ENCODE peak calls at places on chromosomes 2 and 18, in five cellular contexts. One of them, this sample, is unnamed.
A peak's percentile ranks its signal among the peaks of the same experiment; 100 is the strongest.

GRCh38 chr18:76208632-76209308 is 286.3 kb downstream of the ZNF516 start:
- DNase-seq in HFF-Myc: no peak
- DNase-seq in CD4-positive, CD25-positive, alpha-beta regulatory T cell: no peak
- DNase-seq in astrocyte of the spinal cord: no peak
- DNase-seq in Panc1: no peak
- DNase-seq in this sample: no peak

GRCh38 chr18:31079973-31080372 is 22.2 kb downstream of the DSC2 start:
- DNase-seq in HFF-Myc: no peak
- DNase-seq in CD4-positive, CD25-positive, alpha-beta regulatory T cell: no peak
- DNase-seq in Panc1: no peak
- DNase-seq in astrocyte of the spinal cord: no peak
- DNase-seq in this sample: no peak

GRCh38 chr18:26228562-26229260 is 2.5 kb downstream of the TAF4B start:
- DNase-seq in HFF-Myc: no peak
- DNase-seq in Panc1: no peak
- DNase-seq in astrocyte of the spinal cord: no peak
- DNase-seq in CD4-positive, CD25-positive, alpha-beta regulatory T cell: no peak
- DNase-seq in this sample: no peak

GRCh38 chr2:27494944-27495554 is at the start of gene FNDC4:
- DNase-seq in Panc1: no peak
- DNase-seq in astrocyte of the spinal cord: peak; percentile 5
- DNase-seq in CD4-positive, CD25-positive, alpha-beta regulatory T cell: no peak
- DNase-seq in HFF-Myc: no peak
- DNase-seq in this sample: no peak

GRCh38 chr2:1556776-1557466 is 143.7 kb downstream of the TPO start:
- DNase-seq in astrocyte of the spinal cord: peak; percentile 68
- DNase-seq in HFF-Myc: no peak
- DNase-seq in CD4-positive, CD25-positive, alpha-beta regulatory T cell: no peak
- DNase-seq in Panc1: no peak
- DNase-seq in this sample: no peak

GRCh38 chr2:26168785-26169184 is 4.1 kb upstream of the GAREM2 start:
- DNase-seq in Panc1: no peak
- DNase-seq in CD4-positive, CD25-positive, alpha-beta regulatory T cell: no peak
- DNase-seq in astrocyte of the spinal cord: no peak
- DNase-seq in HFF-Myc: no peak
- DNase-seq in this sample: no peak

GRCh38 chr2:178241852-178242551 is 47.7 kb downstream of the OSBPL6 start:
- DNase-seq in Panc1: peak; percentile 15
- DNase-seq in CD4-positive, CD25-positive, alpha-beta regulatory T cell: no peak
- DNase-seq in HFF-Myc: peak; percentile 88
- DNase-seq in astrocyte of the spinal cord: peak; percentile 95
- DNase-seq in this sample: peak; percentile 29

GRCh38 chr2:238099709-238100048 is 461 bp upstream of the ESPNL start:
- DNase-seq in HFF-Myc: no peak
- DNase-seq in CD4-positive, CD25-positive, alpha-beta regulatory T cell: no peak
- DNase-seq in Panc1: no peak
- DNase-seq in astrocyte of the spinal cord: no peak
- DNase-seq in this sample: no peak

GRCh38 chr2:170271340-170271739 is 93.4 kb downstream of the MYO3B start:
- DNase-seq in astrocyte of the spinal cord: no peak
- DNase-seq in CD4-positive, CD25-positive, alpha-beta regulatory T cell: no peak
- DNase-seq in HFF-Myc: no peak
- DNase-seq in Panc1: no peak
- DNase-seq in this sample: no peak

GRCh38 chr2:191738667-191739066 is 60.7 kb downstream of the NABP1 start:
- DNase-seq in HFF-Myc: no peak
- DNase-seq in astrocyte of the spinal cord: no peak
- DNase-seq in Panc1: no peak
- DNase-seq in CD4-positive, CD25-positive, alpha-beta regulatory T cell: no peak
- DNase-seq in this sample: no peak

GRCh38 chr2:50143822-50144575 is 887.9 kb downstream of the NRXN1 start:
- DNase-seq in Panc1: peak; percentile 35
- DNase-seq in CD4-positive, CD25-positive, alpha-beta regulatory T cell: peak; percentile 2
- DNase-seq in HFF-Myc: peak; percentile 1
- DNase-seq in astrocyte of the spinal cord: peak; percentile 53
- DNase-seq in this sample: peak; percentile 62

GRCh38 chr2:17594533-17595391 is 54.3 kb downstream of the VSNL1 start:
- DNase-seq in HFF-Myc: no peak
- DNase-seq in CD4-positive, CD25-positive, alpha-beta regulatory T cell: no peak
- DNase-seq in Panc1: no peak
- DNase-seq in astrocyte of the spinal cord: peak; percentile 72
- DNase-seq in this sample: no peak

GRCh38 chr2:21860913-21861312 is 737.1 kb downstream of the TDRD15 start:
- DNase-seq in CD4-positive, CD25-positive, alpha-beta regulatory T cell: no peak
- DNase-seq in astrocyte of the spinal cord: no peak
- DNase-seq in Panc1: no peak
- DNase-seq in HFF-Myc: no peak
- DNase-seq in this sample: no peak

GRCh38 chr2:79702934-79703333 is 190.1 kb downstream of the CTNNA2 start:
- DNase-seq in HFF-Myc: no peak
- DNase-seq in Panc1: no peak
- DNase-seq in astrocyte of the spinal cord: no peak
- DNase-seq in CD4-positive, CD25-positive, alpha-beta regulatory T cell: no peak
- DNase-seq in this sample: no peak

GRCh38 chr18:905307-905947 is 756 bp downstream of the ADCYAP1 start:
- DNase-seq in CD4-positive, CD25-positive, alpha-beta regulatory T cell: no peak
- DNase-seq in HFF-Myc: no peak
- DNase-seq in Panc1: no peak
- DNase-seq in astrocyte of the spinal cord: no peak
- DNase-seq in this sample: no peak

GRCh38 chr2:37689751-37690150 is 18.3 kb upstream of the CDC42EP3 start:
- DNase-seq in astrocyte of the spinal cord: no peak
- DNase-seq in Panc1: no peak
- DNase-seq in CD4-positive, CD25-positive, alpha-beta regulatory T cell: no peak
- DNase-seq in HFF-Myc: no peak
- DNase-seq in this sample: no peak

GRCh38 chr18:37729715-37730114 is 164.1 kb upstream of the CELF4 start:
- DNase-seq in HFF-Myc: no peak
- DNase-seq in CD4-positive, CD25-positive, alpha-beta regulatory T cell: no peak
- DNase-seq in astrocyte of the spinal cord: no peak
- DNase-seq in Panc1: no peak
- DNase-seq in this sample: no peak

GRCh38 chr18:51051105-51051712 is 21.2 kb downstream of the SMAD4 start:
- DNase-seq in astrocyte of the spinal cord: peak; percentile 57
- DNase-seq in CD4-positive, CD25-positive, alpha-beta regulatory T cell: peak; percentile 66
- DNase-seq in Panc1: no peak
- DNase-seq in HFF-Myc: peak; percentile 20
- DNase-seq in this sample: no peak

GRCh38 chr2:27191107-27191829 is 20.6 kb upstream of the ATRAID start:
- DNase-seq in HFF-Myc: no peak
- DNase-seq in CD4-positive, CD25-positive, alpha-beta regulatory T cell: peak; percentile 58
- DNase-seq in astrocyte of the spinal cord: peak; percentile 57
- DNase-seq in Panc1: peak; percentile 43
- DNase-seq in this sample: no peak

GRCh38 chr2:171630812-171631626 is 56.2 kb upstream of the DYNC1I2 start:
- DNase-seq in HFF-Myc: no peak
- DNase-seq in CD4-positive, CD25-positive, alpha-beta regulatory T cell: no peak
- DNase-seq in Panc1: no peak
- DNase-seq in astrocyte of the spinal cord: peak; percentile 2
- DNase-seq in this sample: no peak

GRCh38 chr2:168198476-168199192 is 48.8 kb downstream of the STK39 start:
- DNase-seq in HFF-Myc: no peak
- DNase-seq in Panc1: no peak
- DNase-seq in CD4-positive, CD25-positive, alpha-beta regulatory T cell: no peak
- DNase-seq in astrocyte of the spinal cord: peak; percentile 65
- DNase-seq in this sample: no peak

GRCh38 chr18:37385846-37386435 is 179.7 kb downstream of the CELF4 start:
- DNase-seq in Panc1: no peak
- DNase-seq in CD4-positive, CD25-positive, alpha-beta regulatory T cell: peak; percentile 29
- DNase-seq in astrocyte of the spinal cord: peak; percentile 43
- DNase-seq in HFF-Myc: no peak
- DNase-seq in this sample: peak; percentile 37

GRCh38 chr2:152405206-152406118 is 70.5 kb downstream of the FMNL2 start:
- DNase-seq in HFF-Myc: no peak
- DNase-seq in astrocyte of the spinal cord: no peak
- DNase-seq in CD4-positive, CD25-positive, alpha-beta regulatory T cell: no peak
- DNase-seq in Panc1: peak; percentile 67
- DNase-seq in this sample: peak; percentile 92

GRCh38 chr2:160372585-160372984 is 121.0 kb downstream of the RBMS1 start:
- DNase-seq in Panc1: no peak
- DNase-seq in HFF-Myc: no peak
- DNase-seq in astrocyte of the spinal cord: peak; percentile 70
- DNase-seq in CD4-positive, CD25-positive, alpha-beta regulatory T cell: no peak
- DNase-seq in this sample: peak; percentile 12

GRCh38 chr2:169091761-169092523 is 22.6 kb downstream of the DHRS9 start:
- DNase-seq in HFF-Myc: no peak
- DNase-seq in astrocyte of the spinal cord: peak; percentile 68
- DNase-seq in Panc1: peak; percentile 27
- DNase-seq in CD4-positive, CD25-positive, alpha-beta regulatory T cell: no peak
- DNase-seq in this sample: no peak

GRCh38 chr2:239676716-239677454 is 276.1 kb upstream of the HDAC4 start:
- DNase-seq in CD4-positive, CD25-positive, alpha-beta regulatory T cell: no peak
- DNase-seq in HFF-Myc: no peak
- DNase-seq in Panc1: no peak
- DNase-seq in astrocyte of the spinal cord: no peak
- DNase-seq in this sample: no peak

GRCh38 chr2:136135924-136136906 is 18.3 kb upstream of the CXCR4 start:
- DNase-seq in astrocyte of the spinal cord: no peak
- DNase-seq in CD4-positive, CD25-positive, alpha-beta regulatory T cell: peak; percentile 93
- DNase-seq in Panc1: no peak
- DNase-seq in HFF-Myc: no peak
- DNase-seq in this sample: no peak

GRCh38 chr2:71782323-71782722 is 329.0 kb downstream of the DYSF start:
- DNase-seq in HFF-Myc: no peak
- DNase-seq in Panc1: no peak
- DNase-seq in astrocyte of the spinal cord: no peak
- DNase-seq in CD4-positive, CD25-positive, alpha-beta regulatory T cell: no peak
- DNase-seq in this sample: no peak

GRCh38 chr2:69376385-69376784 is 10.6 kb downstream of the GFPT1 start:
- DNase-seq in HFF-Myc: no peak
- DNase-seq in astrocyte of the spinal cord: no peak
- DNase-seq in CD4-positive, CD25-positive, alpha-beta regulatory T cell: no peak
- DNase-seq in Panc1: no peak
- DNase-seq in this sample: no peak

GRCh38 chr2:73999881-74000597 is 15.3 kb downstream of the TET3 start:
- DNase-seq in CD4-positive, CD25-positive, alpha-beta regulatory T cell: no peak
- DNase-seq in HFF-Myc: no peak
- DNase-seq in Panc1: no peak
- DNase-seq in astrocyte of the spinal cord: no peak
- DNase-seq in this sample: no peak

GRCh38 chr18:76621782-76622495 is 126.9 kb upstream of the ZNF516 start:
- DNase-seq in Panc1: no peak
- DNase-seq in CD4-positive, CD25-positive, alpha-beta regulatory T cell: no peak
- DNase-seq in HFF-Myc: no peak
- DNase-seq in astrocyte of the spinal cord: peak; percentile 31
- DNase-seq in this sample: no peak

GRCh38 chr18:79587298-79588125 is 92.1 kb upstream of the CTDP1 start:
- DNase-seq in HFF-Myc: no peak
- DNase-seq in astrocyte of the spinal cord: no peak
- DNase-seq in Panc1: no peak
- DNase-seq in CD4-positive, CD25-positive, alpha-beta regulatory T cell: no peak
- DNase-seq in this sample: no peak

GRCh38 chr2:239241431-239241830 is 159.4 kb downstream of the HDAC4 start:
- DNase-seq in astrocyte of the spinal cord: no peak
- DNase-seq in Panc1: no peak
- DNase-seq in CD4-positive, CD25-positive, alpha-beta regulatory T cell: no peak
- DNase-seq in HFF-Myc: no peak
- DNase-seq in this sample: no peak

GRCh38 chr2:74316616-74317295 is 26.5 kb downstream of the SLC4A5 start:
- DNase-seq in Panc1: no peak
- DNase-seq in astrocyte of the spinal cord: no peak
- DNase-seq in CD4-positive, CD25-positive, alpha-beta regulatory T cell: no peak
- DNase-seq in HFF-Myc: no peak
- DNase-seq in this sample: no peak

GRCh38 chr18:3061581-3062416 is 48.9 kb upstream of the LPIN2 start:
- DNase-seq in Panc1: no peak
- DNase-seq in astrocyte of the spinal cord: no peak
- DNase-seq in HFF-Myc: no peak
- DNase-seq in CD4-positive, CD25-positive, alpha-beta regulatory T cell: no peak
- DNase-seq in this sample: no peak

GRCh38 chr18:26540041-26540628 is 8.2 kb downstream of the KCTD1 start:
- DNase-seq in CD4-positive, CD25-positive, alpha-beta regulatory T cell: no peak
- DNase-seq in Panc1: no peak
- DNase-seq in HFF-Myc: peak; percentile 73
- DNase-seq in astrocyte of the spinal cord: no peak
- DNase-seq in this sample: no peak

GRCh38 chr18:8876887-8877286 is 171.5 kb downstream of the MTCL1 start:
- DNase-seq in Panc1: no peak
- DNase-seq in HFF-Myc: no peak
- DNase-seq in CD4-positive, CD25-positive, alpha-beta regulatory T cell: no peak
- DNase-seq in astrocyte of the spinal cord: no peak
- DNase-seq in this sample: no peak

GRCh38 chr2:70344195-70344594 is 42.3 kb upstream of the FAM136A start:
- DNase-seq in HFF-Myc: no peak
- DNase-seq in astrocyte of the spinal cord: no peak
- DNase-seq in Panc1: no peak
- DNase-seq in CD4-positive, CD25-positive, alpha-beta regulatory T cell: no peak
- DNase-seq in this sample: no peak

This sample was measured in SW 1271.